ENCODE peak calls at places on chromosome 19, in six cellular contexts. Z is transverse colon, J is pancreas, D is brain microvascular endothelial cell, R is hepatocyte, N is HepG2. W is an unnamed sample.

GRCh38 chr19:13396256-13397080 is 109.8 kb downstream of the CACNA1A start:
- DNase-seq in R (peak), J (no peak), D (peak), N (peak), Z (peak), W (peak)

GRCh38 chr19:42023121-42023942 is 29.3 kb upstream of the ATP1A3 start:
- DNase-seq in D (peak), J (no peak), Z (peak), R (no peak), N (peak), W (peak)

GRCh38 chr19:575527-576506 is 3.4 kb downstream of the BSG start:
- DNase-seq in R (peak), J (no peak), N (no peak), D (no peak), Z (no peak), W (no peak)

GRCh38 chr19:54252845-54253244 is 4.2 kb downstream of the LILRB5 start:
- DNase-seq in D (no peak), J (no peak), N (no peak), Z (no peak), R (no peak), W (no peak)

GRCh38 chr19:20247016-20247683 is 80.1 kb downstream of the ZNF486 start:
- DNase-seq in R (peak), D (no peak), Z (no peak), J (no peak), N (no peak), W (no peak)

GRCh38 chr19:30691767-30692516 is 319.8 kb downstream of the ZNF536 start:
- DNase-seq in D (no peak), R (no peak), N (no peak), J (no peak), Z (no peak), W (no peak)

GRCh38 chr19:28840891-28841290 is 372.1 kb downstream of the UQCRFS1 start:
- DNase-seq in D (no peak), R (no peak), J (no peak), Z (no peak), N (no peak), W (no peak)

GRCh38 chr19:7418575-7418974 is 69.8 kb downstream of the ARHGEF18 start:
- DNase-seq in D (no peak), R (no peak), Z (no peak), N (no peak), J (no peak), W (no peak)

GRCh38 chr19:45881082-45881908 is 4.6 kb downstream of the IRF2BP1 start:
- DNase-seq in Z (no peak), R (peak), J (peak), N (no peak), D (no peak), W (peak)

GRCh38 chr19:42270346-42271044 is 1.4 kb downstream of the CIC start:
- DNase-seq in Z (peak), D (peak), J (peak), N (no peak), R (no peak), W (peak)

GRCh38 chr19:23345838-23346237 is 49.4 kb downstream of the ZNF91 start:
- DNase-seq in N (no peak), J (no peak), D (no peak), Z (no peak), R (no peak), W (no peak)

GRCh38 chr19:30743702-30744101 is 371.5 kb downstream of the ZNF536 start:
- DNase-seq in N (no peak), R (no peak), Z (no peak), J (no peak), D (no peak), W (no peak)

GRCh38 chr19:55341191-55342043 is 1.7 kb downstream of the KMT5C start:
- DNase-seq in Z (peak), D (peak), J (peak), N (peak), R (peak), W (peak)

GRCh38 chr19:3984584-3984907 is 717 bp downstream of the EEF2 start:
- DNase-seq in Z (no peak), J (no peak), D (no peak), N (no peak), R (no peak), W (peak)

GRCh38 chr19:56309511-56310185 is 5.0 kb downstream of the ZSCAN5A start:
- DNase-seq in R (peak), D (peak), N (peak), J (peak), Z (peak), W (peak)

GRCh38 chr19:35140898-35141626 is 2.0 kb upstream of the FXYD7 start:
- DNase-seq in R (peak), N (peak), D (peak), Z (peak), J (peak), W (peak)

GRCh38 chr19:18541258-18541991 is 1.9 kb downstream of the FKBP8 start:
- DNase-seq in N (no peak), J (no peak), Z (no peak), R (no peak), D (no peak), W (no peak)

GRCh38 chr19:17209126-17210036 is 5.8 kb upstream of the USE1 start:
- DNase-seq in J (no peak), Z (peak), R (peak), D (no peak), N (no peak), W (no peak)

GRCh38 chr19:36136975-36137686 is 2.7 kb upstream of the CAPNS1 start:
- DNase-seq in R (no peak), J (no peak), N (no peak), Z (peak), D (peak), W (peak)

GRCh38 chr19:18366027-18366435 is 19.9 kb upstream of the GDF15 start:
- DNase-seq in R (no peak), Z (no peak), D (no peak), J (no peak), N (no peak), W (no peak)

GRCh38 chr19:33734913-33735312 is 61.8 kb upstream of the KCTD15 start:
- DNase-seq in R (no peak), Z (no peak), N (no peak), D (no peak), J (no peak), W (no peak)

GRCh38 chr19:41774515-41774980 is 19.2 kb downstream of the CEACAM6 start:
- DNase-seq in R (peak), D (no peak), J (no peak), N (no peak), Z (peak), W (peak)

GRCh38 chr19:30060872-30061556 is 119.0 kb downstream of the URI1 start:
- DNase-seq in J (no peak), R (no peak), N (no peak), D (no peak), Z (no peak), W (no peak)

GRCh38 chr19:1271528-1272422 is 2.6 kb downstream of the CIRBP start:
- DNase-seq in R (no peak), D (no peak), Z (no peak), N (no peak), J (no peak), W (no peak)

GRCh38 chr19:39846678-39847486 is 703 bp upstream of the FBL start:
- DNase-seq in D (no peak), Z (peak), J (no peak), R (peak), N (no peak), W (peak)

GRCh38 chr19:56089344-56089743 is 31.8 kb downstream of the ZNF787 start:
- DNase-seq in R (no peak), Z (no peak), J (no peak), D (no peak), N (no peak), W (no peak)

GRCh38 chr19:2900296-2901252 is at the start of gene ZNF57:
- DNase-seq in N (peak), R (peak), J (peak), D (peak), Z (peak), W (peak)

GRCh38 chr19:39390460-39390758 is 497 bp downstream of the PAF1 start:
- DNase-seq in Z (peak), R (peak), N (no peak), D (no peak), J (no peak), W (peak)

GRCh38 chr19:35291259-35291658 is 702 bp upstream of the MAG start:
- DNase-seq in D (no peak), N (no peak), Z (no peak), R (no peak), J (no peak), W (no peak)

GRCh38 chr19:19615086-19615485 is 3.4 kb downstream of the PBX4 start:
- DNase-seq in D (no peak), N (no peak), J (no peak), R (no peak), Z (no peak), W (no peak)

GRCh38 chr19:12975221-12975756 is 5.9 kb downstream of the DAND5 start:
- DNase-seq in Z (no peak), J (no peak), N (no peak), R (no peak), D (no peak), W (no peak)

GRCh38 chr19:5191091-5191490 is 149.5 kb downstream of the PTPRS start:
- DNase-seq in J (no peak), D (no peak), Z (no peak), N (no peak), R (no peak), W (no peak)

GRCh38 chr19:11154683-11155047 is 917 bp downstream of the SPC24 start:
- DNase-seq in D (no peak), Z (no peak), J (no peak), N (no peak), R (no peak), W (no peak)
- H3K4me3 ChIP-seq in D (peak), Z (no peak), J (no peak), N (peak), R (no peak), W (no peak)

GRCh38 chr19:49382639-49383038 is 5.4 kb upstream of the KASH5 start:
- DNase-seq in D (no peak), J (no peak), R (no peak), Z (no peak), N (no peak), W (no peak)
- H3K27ac ChIP-seq in D (no peak), J (no peak), R (no peak), Z (no peak), N (no peak), W (no peak)

GRCh38 chr19:48963371-48964204 is 1.5 kb upstream of the FTL start:
- DNase-seq in Z (peak), R (peak), J (peak), N (peak), D (no peak), W (peak)
- H3K4me3 ChIP-seq in Z (no peak), R (peak), J (peak), N (peak), D (peak), W (peak)

GRCh38 chr19:49570997-49571676 is 9.2 kb downstream of the NOSIP start:
- DNase-seq in D (no peak), R (peak), Z (peak), J (no peak), N (peak), W (peak)

GRCh38 chr19:49570138-49570856 is 10.1 kb downstream of the NOSIP start:
- DNase-seq in J (no peak), Z (peak), R (peak), N (peak), D (peak), W (peak)

GRCh38 chr19:49565261-49565660 is 15.1 kb downstream of the NOSIP start:
- DNase-seq in D (no peak), N (no peak), Z (peak), R (peak), J (no peak), W (peak)

GRCh38 chr19:49566302-49566701 is 14.1 kb downstream of the NOSIP start:
- DNase-seq in D (no peak), R (no peak), J (no peak), Z (no peak), N (no peak), W (no peak)

DNA sequence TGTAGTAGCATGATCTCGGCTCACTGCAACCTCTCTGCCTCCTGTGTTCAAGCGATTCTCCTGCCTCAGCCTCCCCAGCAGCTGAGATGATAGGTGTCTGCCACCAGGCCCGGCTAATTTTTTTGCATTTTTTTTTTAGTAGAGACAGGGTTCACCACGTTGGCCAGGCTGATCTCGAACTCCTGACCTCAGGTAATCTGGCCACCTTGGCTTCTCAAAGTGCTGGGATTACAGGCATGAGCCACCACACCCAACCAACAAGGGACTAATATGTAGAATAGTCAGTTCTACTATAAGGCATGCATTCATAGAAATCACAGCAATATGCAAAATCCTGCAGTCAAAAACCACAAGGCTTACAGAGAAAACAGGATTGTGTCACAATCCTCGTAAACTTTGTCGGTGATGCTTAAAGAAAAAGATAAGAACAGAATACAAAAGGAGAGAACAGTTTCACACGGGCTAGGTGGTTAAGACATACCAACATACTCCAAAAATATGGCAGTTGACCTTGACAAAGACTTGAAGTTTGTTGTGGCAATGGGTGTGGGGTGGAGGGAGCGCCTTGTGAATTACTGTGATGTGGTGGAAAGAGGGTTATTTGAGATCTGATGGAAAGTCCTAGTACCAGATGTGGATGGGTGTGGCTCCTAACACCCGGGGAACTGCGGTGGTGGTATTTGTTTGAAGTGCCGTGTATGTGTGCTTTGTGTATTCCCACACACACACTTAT is 12.5 kb downstream of the NOSIP start:
- DNase-seq in D (no peak), J (no peak), Z (peak), R (peak), N (no peak), W (peak)
- H3K27ac ChIP-seq in D (no peak), J (no peak), Z (peak), R (peak), N (no peak), W (peak)

DNA sequence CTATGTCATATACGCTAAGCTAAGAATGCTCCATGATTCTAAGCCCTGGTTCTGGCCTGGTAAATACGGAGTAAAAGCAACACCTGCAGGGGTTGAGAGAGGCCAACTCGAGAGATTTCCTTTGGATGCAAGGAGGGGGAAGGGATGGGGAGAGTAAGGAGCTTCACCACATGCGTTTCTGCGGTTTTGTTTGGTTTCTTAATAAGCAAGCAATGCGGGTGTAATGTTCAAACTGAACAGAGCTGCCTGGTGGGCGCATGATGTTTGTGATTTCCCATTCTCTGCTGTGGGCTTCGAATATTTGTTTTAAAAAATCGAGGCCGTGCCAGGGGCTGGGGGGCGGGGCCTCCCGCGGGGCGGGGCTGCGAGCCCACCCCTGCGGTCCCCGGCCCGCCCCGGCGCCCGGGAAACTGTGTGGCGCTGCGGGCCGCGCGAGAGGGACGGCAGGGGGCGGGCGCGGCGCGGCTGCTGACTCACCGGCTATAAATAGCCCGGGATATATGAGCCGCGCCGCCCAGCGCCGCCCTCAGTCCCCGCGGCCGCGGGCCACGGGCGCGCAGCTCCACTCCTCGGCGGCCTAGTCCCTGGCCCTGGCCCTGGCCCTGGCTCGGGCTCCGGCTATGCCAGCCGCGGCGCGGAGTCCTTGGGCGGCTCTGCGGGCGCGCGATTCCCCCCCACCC is 5.1 kb downstream of the BBC3 start:
- DNase-seq in N (peak), R (peak), Z (peak), D (peak), J (peak), W (peak)
- H3K4me3 ChIP-seq in N (peak), R (peak), Z (peak), D (peak), J (peak), W (peak)

GRCh38 chr19:48502720-48503018 is 9.0 kb downstream of the LMTK3 start:
- DNase-seq in J (no peak), D (no peak), Z (no peak), N (no peak), R (no peak), W (no peak)
- H3K27ac ChIP-seq in J (peak), D (no peak), Z (no peak), N (no peak), R (peak), W (no peak)